ENCODE peak calls at places on chromosome 13, in six cellular contexts. M is fibroblast of the conjunctiva; I is A172; V is activated CD8-positive, alpha-beta memory T cell treated with anti-CD3 and anti-CD28 coated beads for 1 hour; C is NCI-H1092 treated with DMSO at 0.1 percent for 48 hours; Y is HFFc6. G is an unnamed sample.

GRCh38 chr13:34258646-34259386 is 440.9 kb downstream of the RFC3 start:
- DNase-seq in M (no peak), I (no peak), V (no peak), C (no peak), Y (peak), G (no peak)

GRCh38 chr13:38417727-38418126 is 68.1 kb downstream of the UFM1 start:
- DNase-seq in M (peak), I (peak), V (no peak), C (no peak), Y (peak), G (peak)

GRCh38 chr13:93716623-93717022 is 490.0 kb downstream of the GPC6 start:
- DNase-seq in M (no peak), I (no peak), V (no peak), C (no peak), Y (no peak), G (no peak)

GRCh38 chr13:30567072-30567471 is 50.6 kb upstream of the USPL1 start:
- DNase-seq in M (no peak), I (no peak), V (no peak), C (no peak), Y (no peak), G (no peak)

GRCh38 chr13:34522818-34523217 is 419.3 kb upstream of the NBEA start:
- DNase-seq in M (no peak), I (peak), V (no peak), C (no peak), Y (no peak), G (no peak)

GRCh38 chr13:111114362-111115050 is 604 bp upstream of the ARHGEF7 start:
- DNase-seq in M (no peak), I (no peak), V (no peak), C (peak), Y (peak), G (no peak)

GRCh38 chr13:21481359-21481758 is 22.3 kb upstream of the ZDHHC20 start:
- DNase-seq in M (no peak), I (no peak), V (no peak), C (peak), Y (peak), G (no peak)

GRCh38 chr13:44415815-44416214 is 42.2 kb downstream of the SERP2 start:
- DNase-seq in M (no peak), I (no peak), V (no peak), C (no peak), Y (no peak), G (no peak)

GRCh38 chr13:43009506-43009905 is 13.9 kb upstream of the DNAJC15 start:
- DNase-seq in M (no peak), I (no peak), V (no peak), C (no peak), Y (no peak), G (no peak)

GRCh38 chr13:98577823-98578285 is 947 bp upstream of the STK24 start:
- DNase-seq in M (no peak), I (no peak), V (no peak), C (peak), Y (no peak), G (no peak)

GRCh38 chr13:49308104-49308875 is 60.6 kb downstream of the CDADC1 start:
- DNase-seq in M (peak), I (no peak), V (no peak), C (no peak), Y (no peak), G (no peak)

GRCh38 chr13:49400755-49401659 is 42.9 kb downstream of the CAB39L start:
- DNase-seq in M (no peak), I (no peak), V (no peak), C (no peak), Y (no peak), G (no peak)

GRCh38 chr13:38970380-38971051 is 20.1 kb downstream of the STOML3 start:
- DNase-seq in M (no peak), I (no peak), V (no peak), C (peak), Y (no peak), G (no peak)

GRCh38 chr13:64428196-64428595 is 2801.9 kb downstream of the PCDH9 start:
- DNase-seq in M (no peak), I (no peak), V (no peak), C (no peak), Y (peak), G (no peak)

GRCh38 chr13:30312859-30313258 is 5.5 kb upstream of the KATNAL1 start:
- DNase-seq in M (no peak), I (no peak), V (no peak), C (no peak), Y (no peak), G (no peak)

GRCh38 chr13:113297370-113297871 is 382 bp downstream of the LAMP1 start:
- DNase-seq in M (no peak), I (peak), V (peak), C (no peak), Y (peak), G (no peak)

GRCh38 chr13:40333238-40333637 is 333.2 kb downstream of the FOXO1 start:
- DNase-seq in M (no peak), I (no peak), V (no peak), C (no peak), Y (no peak), G (no peak)

GRCh38 chr13:35923347-35923746 is 207.8 kb downstream of the DCLK1 start:
- DNase-seq in M (no peak), I (peak), V (no peak), C (no peak), Y (peak), G (no peak)

GRCh38 chr13:45068036-45069001 is 52.0 kb upstream of the GTF2F2 start:
- DNase-seq in M (no peak), I (no peak), V (no peak), C (peak), Y (no peak), G (no peak)